ENCODE peak calls at places on chromosomes 2 and 18, in ten cellular contexts. P, Z, J, I, L, X, F, S, N and O are unnamed samples.

GRCh38 chr2:240593703-240594451 is 7.3 kb downstream of the CAPN10 start:
- DNase-seq in P (no peak), Z (peak), J (no peak), I (no peak), L (no peak), X (no peak), F (no peak), S (no peak), N (no peak), O (no peak)

GRCh38 chr2:3099145-3099859 is 278.3 kb downstream of the EIPR1 start:
- DNase-seq in P (no peak), Z (no peak), J (no peak), I (no peak), L (no peak), X (no peak), F (no peak), S (no peak), N (no peak), O (peak)

GRCh38 chr2:227717687-227718567 is at the start of gene SLC19A3:
- DNase-seq in P (peak), Z (peak), J (no peak), I (peak), L (peak), X (no peak), F (peak), S (peak), N (no peak), O (peak)

GRCh38 chr18:23693849-23694248 is 4.6 kb downstream of the LAMA3 start:
- DNase-seq in P (no peak), Z (no peak), J (peak), I (no peak), L (no peak), X (no peak), F (peak), S (no peak), N (no peak), O (no peak)

GRCh38 chr18:21115519-21116411 is 4.2 kb upstream of the ROCK1 start:
- DNase-seq in P (peak), Z (no peak), J (no peak), I (no peak), L (peak), X (no peak), F (no peak), S (peak), N (no peak), O (no peak)

GRCh38 chr2:177265386-177265690 is 811 bp upstream of the NFE2L2 start:
- DNase-seq in P (peak), Z (peak), J (peak), I (peak), L (no peak), X (no peak), F (no peak), S (no peak), N (peak), O (no peak)

GRCh38 chr2:71614976-71615768 is 161.8 kb downstream of the DYSF start:
- DNase-seq in P (peak), Z (peak), J (no peak), I (peak), L (no peak), X (no peak), F (peak), S (peak), N (no peak), O (peak)

GRCh38 chr2:198017068-198017467 is 212.7 kb downstream of the PLCL1 start:
- DNase-seq in P (no peak), Z (no peak), J (no peak), I (no peak), L (no peak), X (no peak), F (no peak), S (no peak), N (no peak), O (no peak)

GRCh38 chr2:137467246-137467862 is 496.9 kb upstream of the HNMT start:
- DNase-seq in P (peak), Z (no peak), J (peak), I (peak), L (peak), X (no peak), F (peak), S (peak), N (no peak), O (no peak)

GRCh38 chr2:160407393-160408204 is 86.0 kb downstream of the RBMS1 start:
- DNase-seq in P (peak), Z (peak), J (peak), I (peak), L (peak), X (no peak), F (peak), S (peak), N (peak), O (no peak)

GRCh38 chr18:75276813-75277628 is 66.4 kb downstream of the TSHZ1 start:
- DNase-seq in P (peak), Z (no peak), J (no peak), I (no peak), L (no peak), X (no peak), F (no peak), S (peak), N (no peak), O (no peak)

GRCh38 chr18:12543697-12544096 is 114.2 kb downstream of the SPIRE1 start:
- DNase-seq in P (peak), Z (no peak), J (peak), I (no peak), L (no peak), X (no peak), F (no peak), S (peak), N (no peak), O (no peak)

GRCh38 chr2:209577376-209578357 is 153.8 kb downstream of the MAP2 start:
- DNase-seq in P (peak), Z (no peak), J (peak), I (no peak), L (peak), X (peak), F (peak), S (no peak), N (no peak), O (no peak)

GRCh38 chr2:55948176-55948921 is 24.8 kb upstream of the EFEMP1 start:
- DNase-seq in P (peak), Z (no peak), J (peak), I (no peak), L (no peak), X (no peak), F (no peak), S (peak), N (no peak), O (no peak)

GRCh38 chr18:73683618-73684238 is 463.9 kb downstream of the FBXO15 start:
- DNase-seq in P (peak), Z (no peak), J (peak), I (no peak), L (no peak), X (no peak), F (no peak), S (peak), N (no peak), O (no peak)

GRCh38 chr18:58254873-58255511 is 211.0 kb downstream of the NEDD4L start:
- DNase-seq in P (no peak), Z (peak), J (peak), I (no peak), L (peak), X (no peak), F (no peak), S (no peak), N (no peak), O (peak)

GRCh38 chr2:176390276-176390675 is 121.0 kb downstream of the MTX2 start:
- DNase-seq in P (peak), Z (no peak), J (peak), I (no peak), L (no peak), X (no peak), F (no peak), S (peak), N (no peak), O (no peak)

GRCh38 chr2:20468549-20469500 is 22.0 kb downstream of the RHOB start:
- DNase-seq in P (no peak), Z (no peak), J (no peak), I (peak), L (no peak), X (no peak), F (no peak), S (no peak), N (no peak), O (no peak)

GRCh38 chr18:51997129-51997528 is 342.9 kb upstream of the DCC start:
- DNase-seq in P (no peak), Z (no peak), J (no peak), I (no peak), L (no peak), X (no peak), F (no peak), S (no peak), N (no peak), O (no peak)

GRCh38 chr18:32920796-32921787 is 148.3 kb upstream of the KLHL14 start:
- DNase-seq in P (peak), Z (no peak), J (peak), I (no peak), L (no peak), X (no peak), F (no peak), S (peak), N (no peak), O (no peak)

GRCh38 chr2:28363676-28364075 is 29.0 kb upstream of the FOSL2 start:
- DNase-seq in P (no peak), Z (no peak), J (no peak), I (no peak), L (no peak), X (no peak), F (no peak), S (no peak), N (no peak), O (no peak)

GRCh38 chr2:98615481-98615880 is 7.1 kb downstream of the UNC50 start:
- DNase-seq in P (no peak), Z (no peak), J (no peak), I (no peak), L (no peak), X (no peak), F (peak), S (no peak), N (no peak), O (no peak)

GRCh38 chr2:218896501-218897393 is 16.1 kb downstream of the WNT10A start:
- DNase-seq in P (peak), Z (no peak), J (peak), I (no peak), L (peak), X (no peak), F (no peak), S (peak), N (peak), O (no peak)

GRCh38 chr2:42792583-42793313 is at the start of gene HAAO:
- DNase-seq in P (no peak), Z (peak), J (no peak), I (no peak), L (peak), X (no peak), F (peak), S (no peak), N (no peak), O (no peak)

GRCh38 chr2:139216435-139216834 is 436.2 kb upstream of the NXPH2 start:
- DNase-seq in P (no peak), Z (no peak), J (no peak), I (no peak), L (no peak), X (no peak), F (no peak), S (no peak), N (no peak), O (no peak)

GRCh38 chr2:11398710-11399109 is 54.3 kb upstream of the ROCK2 start:
- DNase-seq in P (no peak), Z (peak), J (no peak), I (no peak), L (no peak), X (no peak), F (peak), S (no peak), N (no peak), O (no peak)

GRCh38 chr2:10619643-10620042 is 70.1 kb downstream of the NOL10 start:
- DNase-seq in P (peak), Z (no peak), J (no peak), I (no peak), L (no peak), X (no peak), F (no peak), S (peak), N (no peak), O (peak)

GRCh38 chr2:235663877-235664276 is 170.0 kb downstream of the AGAP1 start:
- DNase-seq in P (no peak), Z (no peak), J (no peak), I (no peak), L (no peak), X (no peak), F (no peak), S (no peak), N (no peak), O (no peak)

GRCh38 chr2:44450082-44450481 is 88.3 kb downstream of the CAMKMT start:
- DNase-seq in P (no peak), Z (no peak), J (no peak), I (no peak), L (peak), X (no peak), F (no peak), S (no peak), N (no peak), O (no peak)

GRCh38 chr2:96065381-96065930 is 30.7 kb upstream of the GPAT2 start:
- DNase-seq in P (no peak), Z (peak), J (no peak), I (no peak), L (no peak), X (no peak), F (no peak), S (no peak), N (no peak), O (peak)

GRCh38 chr2:232623768-232624553 is 9.4 kb upstream of the EFHD1 start:
- DNase-seq in P (no peak), Z (no peak), J (no peak), I (no peak), L (no peak), X (no peak), F (no peak), S (no peak), N (no peak), O (no peak)

GRCh38 chr18:61946449-61946848 is 53.6 kb upstream of the RNF152 start:
- DNase-seq in P (peak), Z (no peak), J (no peak), I (no peak), L (no peak), X (no peak), F (no peak), S (peak), N (no peak), O (no peak)

GRCh38 chr2:49843314-49843713 is 689.0 kb upstream of the FSHR start:
- DNase-seq in P (no peak), Z (no peak), J (no peak), I (no peak), L (no peak), X (no peak), F (no peak), S (no peak), N (no peak), O (no peak)

GRCh38 chr2:217218269-217219140 is 358.6 kb upstream of the TNP1 start:
- DNase-seq in P (peak), Z (no peak), J (peak), I (no peak), L (no peak), X (no peak), F (no peak), S (peak), N (no peak), O (no peak)

GRCh38 chr2:7860693-7861092 is 821.2 kb upstream of the ID2 start:
- DNase-seq in P (peak), Z (no peak), J (peak), I (no peak), L (no peak), X (no peak), F (no peak), S (peak), N (no peak), O (peak)

GRCh38 chr2:86744152-86744551 is 24.1 kb downstream of the RMND5A start:
- DNase-seq in P (no peak), Z (no peak), J (no peak), I (no peak), L (no peak), X (no peak), F (no peak), S (no peak), N (no peak), O (no peak)

GRCh38 chr18:79529991-79530390 is 134.3 kb downstream of the NFATC1 start:
- DNase-seq in P (no peak), Z (no peak), J (no peak), I (peak), L (no peak), X (no peak), F (no peak), S (no peak), N (no peak), O (no peak)

GRCh38 chr2:64592994-64593655 is 60.6 kb downstream of the SERTAD2 start:
- DNase-seq in P (no peak), Z (peak), J (no peak), I (peak), L (no peak), X (no peak), F (no peak), S (no peak), N (no peak), O (no peak)

GRCh38 chr2:120404941-120405768 is 59.2 kb downstream of the INHBB start:
- DNase-seq in P (no peak), Z (no peak), J (no peak), I (no peak), L (no peak), X (no peak), F (no peak), S (no peak), N (no peak), O (no peak)

GRCh38 chr2:100291152-100291970 is 30.9 kb downstream of the LONRF2 start:
- DNase-seq in P (peak), Z (no peak), J (peak), I (peak), L (no peak), X (peak), F (peak), S (peak), N (peak), O (no peak)

GRCh38 chr2:100292022-100292580 is 30.2 kb downstream of the LONRF2 start:
- DNase-seq in P (peak), Z (no peak), J (peak), I (no peak), L (peak), X (peak), F (peak), S (peak), N (no peak), O (no peak)

GRCh38 chr2:100293341-100294161 is 28.8 kb downstream of the LONRF2 start:
- DNase-seq in P (peak), Z (no peak), J (peak), I (no peak), L (no peak), X (no peak), F (no peak), S (no peak), N (no peak), O (no peak)

GRCh38 chr2:100289020-100289419 is 33.3 kb downstream of the LONRF2 start:
- DNase-seq in P (peak), Z (no peak), J (no peak), I (no peak), L (no peak), X (no peak), F (peak), S (no peak), N (no peak), O (no peak)

GRCh38 chr2:100290718-100291151 is 31.6 kb downstream of the LONRF2 start:
- DNase-seq in P (no peak), Z (no peak), J (no peak), I (no peak), L (no peak), X (no peak), F (no peak), S (no peak), N (no peak), O (no peak)
- H3K27ac ChIP-seq in P (no peak), Z (no peak), J (peak), I (no peak), L (no peak), X (peak), F (no peak), S (peak), N (no peak), O (peak)

GRCh38 chr2:181228661-181229060 is 228.5 kb upstream of the ITGA4 start:
- DNase-seq in P (no peak), Z (no peak), J (no peak), I (no peak), L (no peak), X (no peak), F (no peak), S (no peak), N (no peak), O (no peak)

GRCh38 chr2:181218271-181218935 is 238.0 kb downstream of the UBE2E3 start:
- DNase-seq in P (no peak), Z (no peak), J (no peak), I (no peak), L (peak), X (no peak), F (no peak), S (no peak), N (no peak), O (no peak)

GRCh38 chr2:181224866-181225265 is 232.3 kb upstream of the ITGA4 start:
- DNase-seq in P (no peak), Z (no peak), J (no peak), I (no peak), L (no peak), X (no peak), F (no peak), S (no peak), N (no peak), O (no peak)

DNA sequence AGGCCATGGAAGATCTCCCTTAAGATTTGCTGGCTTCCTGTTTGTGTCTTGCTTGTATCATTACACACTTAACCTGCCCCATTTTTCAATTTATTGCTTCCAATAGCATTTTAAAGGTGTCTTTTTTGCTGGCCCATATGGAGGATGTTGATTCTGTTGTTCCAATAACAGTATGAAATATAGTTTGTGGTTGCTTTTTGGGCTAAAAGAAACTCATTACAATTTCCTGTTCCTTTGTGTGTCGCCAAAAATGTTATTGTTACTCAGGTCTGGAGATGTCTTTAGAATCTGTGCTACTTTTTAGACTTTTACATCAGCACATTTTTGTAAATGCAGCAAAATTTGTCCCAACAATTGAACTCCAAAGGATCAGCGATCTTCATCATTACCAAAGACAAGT is 233.9 kb upstream of the ITGA4 start:
- DNase-seq in P (no peak), Z (no peak), J (no peak), I (no peak), L (no peak), X (no peak), F (peak), S (no peak), N (no peak), O (no peak)
- H3K27ac ChIP-seq in P (no peak), Z (no peak), J (no peak), I (no peak), L (no peak), X (no peak), F (no peak), S (no peak), N (no peak), O (no peak)

GRCh38 chr18:3088044-3088443 is 75.1 kb upstream of the LPIN2 start:
- DNase-seq in P (no peak), Z (no peak), J (no peak), I (no peak), L (no peak), X (no peak), F (no peak), S (no peak), N (no peak), O (peak)

GRCh38 chr18:3086865-3087264 is 73.9 kb upstream of the LPIN2 start:
- DNase-seq in P (no peak), Z (no peak), J (no peak), I (no peak), L (no peak), X (no peak), F (peak), S (no peak), N (no peak), O (peak)

GRCh38 chr18:3083776-3084175 is 70.8 kb upstream of the LPIN2 start:
- DNase-seq in P (peak), Z (no peak), J (no peak), I (no peak), L (no peak), X (no peak), F (no peak), S (no peak), N (no peak), O (peak)

GRCh38 chr18:3081558-3081957 is 68.6 kb upstream of the LPIN2 start:
- DNase-seq in P (peak), Z (no peak), J (no peak), I (no peak), L (no peak), X (no peak), F (no peak), S (peak), N (no peak), O (no peak)

DNA sequence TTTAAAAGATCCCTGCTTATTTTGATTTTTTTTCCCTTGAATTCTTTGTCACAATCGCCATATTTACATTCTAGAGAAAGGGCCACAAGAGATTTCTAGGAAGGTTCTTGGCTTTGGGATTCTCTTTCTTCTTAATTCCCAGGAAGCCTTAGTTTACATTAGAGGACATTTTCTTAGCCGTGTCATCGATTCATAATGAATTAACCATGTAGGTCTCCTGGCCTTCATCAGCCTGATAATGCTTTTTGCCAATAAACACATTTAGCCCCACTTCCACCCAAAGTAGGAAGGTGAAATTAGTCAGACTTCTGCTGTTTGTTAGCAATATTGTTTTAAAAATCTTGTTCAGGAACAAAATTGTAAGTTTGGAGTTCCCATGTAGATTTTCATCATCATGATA is 71.3 kb upstream of the LPIN2 start:
- DNase-seq in P (no peak), Z (no peak), J (no peak), I (no peak), L (no peak), X (no peak), F (no peak), S (no peak), N (no peak), O (peak)
- H3K27ac ChIP-seq in P (no peak), Z (no peak), J (no peak), I (no peak), L (no peak), X (no peak), F (no peak), S (no peak), N (no peak), O (no peak)

GRCh38 chr2:127515383-127515915 is 10.8 kb downstream of the IWS1 start:
- DNase-seq in P (peak), Z (no peak), J (no peak), I (no peak), L (no peak), X (no peak), F (no peak), S (peak), N (no peak), O (no peak)
- H3K27ac ChIP-seq in P (peak), Z (peak), J (no peak), I (peak), L (no peak), X (no peak), F (no peak), S (peak), N (no peak), O (peak)